ENCODE peak calls at places on chromosomes 7 and 10, in five cellular contexts. C, S, N, J and Z are unnamed samples. For H3K9me3 and H3K4me1, the result is how much of the 10 kb centered on the place peaks cover.

GRCh38 chr10:68471063-68471585 is 649 bp downstream of the DNA2 start:
- DNase-seq in C (no peak), S (peak), N (peak), J (no peak), Z (no peak)

GRCh38 chr7:104960741-104961479 is 53.1 kb upstream of the KMT2E start:
- DNase-seq in C (no peak), S (no peak), N (peak), J (peak), Z (no peak)

GRCh38 chr7:98148607-98149006 is 41.9 kb downstream of the LMTK2 start:
- DNase-seq in C (no peak), S (no peak), N (no peak), J (no peak), Z (no peak)

GRCh38 chr7:49297958-49298357 is 373.6 kb downstream of the CDC14C start:
- DNase-seq in C (no peak), S (no peak), N (peak), J (no peak), Z (no peak)

GRCh38 chr10:132691711-132692153 is 94.2 kb downstream of the NKX6-2 start:
- DNase-seq in C (no peak), S (no peak), N (no peak), J (no peak), Z (no peak)

GRCh38 chr7:33065981-33066380 is 3.4 kb upstream of the NT5C3A start:
- DNase-seq in C (no peak), S (no peak), N (no peak), J (no peak), Z (no peak)

GRCh38 chr10:79159785-79160184 is 91.0 kb downstream of the ZMIZ1 start:
- DNase-seq in C (no peak), S (no peak), N (no peak), J (peak), Z (no peak)

GRCh38 chr10:121994429-121994881 is 5.5 kb downstream of the TACC2 start:
- DNase-seq in C (no peak), S (peak), N (peak), J (peak), Z (peak)

GRCh38 chr7:44743750-44744149 is 4.9 kb upstream of the ZMIZ2 start:
- DNase-seq in C (no peak), S (no peak), N (peak), J (no peak), Z (no peak)

GRCh38 chr7:5699951-5700384 is 81.5 kb downstream of the RNF216 start:
- DNase-seq in C (no peak), S (no peak), N (peak), J (no peak), Z (no peak)

GRCh38 chr7:26630361-26630760 is 234.0 kb downstream of the SKAP2 start:
- DNase-seq in C (no peak), S (no peak), N (no peak), J (no peak), Z (no peak)

GRCh38 chr10:74040200-74041126 is 42.5 kb downstream of the VCL start:
- DNase-seq in C (no peak), S (no peak), N (no peak), J (no peak), Z (no peak)

GRCh38 chr7:14395860-14396259 is 406.4 kb upstream of the ETV1 start:
- DNase-seq in C (no peak), S (peak), N (no peak), J (no peak), Z (no peak)

GRCh38 chr10:70584941-70585544 is 17.5 kb downstream of the PRF1 start:
- DNase-seq in C (no peak), S (no peak), N (no peak), J (no peak), Z (peak)

GRCh38 chr7:39536926-39537325 is 29.3 kb upstream of the YAE1 start:
- DNase-seq in C (no peak), S (no peak), N (no peak), J (no peak), Z (no peak)

GRCh38 chr10:2953495-2953894 is 113.9 kb upstream of the PFKP start:
- DNase-seq in C (no peak), S (no peak), N (peak), J (peak), Z (no peak)

GRCh38 chr10:247480-247879 is 112.2 kb downstream of the ZMYND11 start:
- DNase-seq in C (no peak), S (no peak), N (no peak), J (no peak), Z (no peak)

GRCh38 chr7:27205325-27206280 is 5.7 kb upstream of the HOXA13 start:
- DNase-seq in C (no peak), S (peak), N (no peak), J (peak), Z (no peak)

GRCh38 chr7:110977127-110977776 is 113.7 kb upstream of the LRRN3 start:
- DNase-seq in C (no peak), S (no peak), N (no peak), J (no peak), Z (no peak)

GRCh38 chr10:30897547-30897946 is 134.1 kb downstream of the ZNF438 start:
- DNase-seq in C (no peak), S (no peak), N (no peak), J (no peak), Z (no peak)

GRCh38 chr10:133465950-133466474 is 12.3 kb downstream of the SCART1 start:
- DNase-seq in C (no peak), S (no peak), N (no peak), J (no peak), Z (no peak)

GRCh38 chr10:131211556-131211955 is 100.0 kb downstream of the TCERG1L start:
- DNase-seq in C (no peak), S (no peak), N (no peak), J (no peak), Z (no peak)

GRCh38 chr10:127278001-127278400 is 81.6 kb upstream of the INSYN2A start:
- DNase-seq in C (no peak), S (peak), N (no peak), J (peak), Z (no peak)

GRCh38 chr7:25953859-25954258 is 198.1 kb upstream of the NFE2L3 start:
- DNase-seq in C (no peak), S (no peak), N (no peak), J (no peak), Z (no peak)

GRCh38 chr7:116433246-116433645 is 66.3 kb upstream of the CAV2 start:
- DNase-seq in C (no peak), S (no peak), N (no peak), J (peak), Z (no peak)

GRCh38 chr7:44700322-44700721 is 48.3 kb upstream of the ZMIZ2 start:
- DNase-seq in C (no peak), S (no peak), N (no peak), J (no peak), Z (no peak)

GRCh38 chr7:44289341-44290249 is 35.8 kb downstream of the CAMK2B start:
- DNase-seq in C (no peak), S (no peak), N (no peak), J (no peak), Z (no peak)

GRCh38 chr10:130747359-130747758 is 564.2 kb downstream of the TCERG1L start:
- DNase-seq in C (no peak), S (no peak), N (no peak), J (no peak), Z (no peak)

GRCh38 chr10:32616438-32616837 is 170.5 kb downstream of the CCDC7 start:
- DNase-seq in C (no peak), S (no peak), N (no peak), J (no peak), Z (no peak)

GRCh38 chr10:51077507-51077906 is 3.2 kb downstream of the PRKG1 start:
- DNase-seq in C (no peak), S (peak), N (no peak), J (no peak), Z (no peak)

GRCh38 chr7:2411815-2412586 is 8.6 kb downstream of the CHST12 start:
- DNase-seq in C (no peak), S (no peak), N (no peak), J (no peak), Z (no peak)

GRCh38 chr10:128476845-128477244 is 350.6 kb upstream of the MKI67 start:
- DNase-seq in C (no peak), S (no peak), N (no peak), J (no peak), Z (no peak)

GRCh38 chr10:14459670-14460069 is 128.9 kb upstream of the FRMD4A start:
- DNase-seq in C (no peak), S (no peak), N (peak), J (no peak), Z (no peak)

GRCh38 chr7:157158400-157158799 is 19.7 kb downstream of the UBE3C start:
- DNase-seq in C (no peak), S (no peak), N (peak), J (peak), Z (no peak)

GRCh38 chr7:148434887-148435286 is 155.7 kb upstream of the C7orf33 start:
- DNase-seq in C (no peak), S (no peak), N (no peak), J (no peak), Z (no peak)

GRCh38 chr10:48592346-48592745 is 12.5 kb downstream of the ARHGAP22 start:
- DNase-seq in C (no peak), S (no peak), N (no peak), J (no peak), Z (no peak)

GRCh38 chr10:122780391-122780790 is 65.3 kb downstream of the CUZD1 start:
- DNase-seq in C (no peak), S (peak), N (peak), J (peak), Z (no peak)

GRCh38 chr7:71784180-71784579 is 628.0 kb downstream of the CALN1 start:
- DNase-seq in C (no peak), S (no peak), N (no peak), J (no peak), Z (no peak)

GRCh38 chr10:4197676-4198075 is 412.7 kb upstream of the KLF6 start:
- DNase-seq in C (no peak), S (no peak), N (no peak), J (no peak), Z (no peak)

GRCh38 chr10:100741386-100742066 is 3.9 kb upstream of the PAX2 start:
- DNase-seq in C (no peak), S (no peak), N (no peak), J (no peak), Z (no peak)
- TF ChIP-seq EZH2 in C (no peak), S (no peak), N (no peak), J (peak), Z (no peak)

DNA sequence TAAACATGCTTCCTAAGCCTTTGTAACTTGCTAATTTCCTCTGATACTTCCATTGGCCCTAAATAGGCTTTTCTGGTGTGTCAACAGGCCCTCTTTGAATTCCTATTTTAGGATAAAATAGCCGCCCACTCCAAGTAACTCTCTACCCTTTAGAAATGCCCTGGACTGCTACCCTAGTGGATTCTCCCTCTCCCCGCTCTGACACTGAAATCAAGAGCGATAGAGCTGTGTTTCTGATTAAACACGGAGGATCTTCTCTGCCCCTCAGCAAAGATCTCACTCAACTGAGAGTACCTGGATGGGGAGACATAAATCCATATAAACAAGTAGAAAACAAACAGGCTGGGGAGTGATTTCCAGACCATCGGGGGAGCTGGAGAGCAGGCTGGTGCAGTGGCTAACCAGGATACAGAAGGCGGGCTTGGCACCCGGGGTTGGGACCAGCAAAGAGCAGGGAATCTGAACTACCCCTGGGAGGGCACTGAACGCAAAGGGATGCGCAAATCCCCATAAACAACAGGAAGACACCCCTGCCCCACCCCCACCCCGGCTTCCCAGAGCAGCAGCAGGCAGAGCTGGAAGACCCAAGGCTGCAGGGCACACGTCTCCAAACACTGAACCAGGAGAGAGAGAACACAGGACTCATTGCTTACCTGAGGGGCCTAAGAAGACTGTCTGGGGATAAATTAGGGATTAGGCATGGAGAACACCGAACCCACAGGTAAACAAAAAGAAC is 2.5 kb downstream of the ASB13 start:
- DNase-seq in C (no peak), S (no peak), N (no peak), J (no peak), Z (no peak)
- H3K9me3 ChIP-seq in C (under half), S (under half), N (under half), J (under half), Z (under half)

GRCh38 chr7:134453526-134453925 is 5.4 kb downstream of the AKR1B1 start:
- DNase-seq in C (no peak), S (no peak), N (no peak), J (no peak), Z (no peak)
- H3K4me1 ChIP-seq in C (under half), S (under half), N (under half), J (under half), Z (under half)

DNA sequence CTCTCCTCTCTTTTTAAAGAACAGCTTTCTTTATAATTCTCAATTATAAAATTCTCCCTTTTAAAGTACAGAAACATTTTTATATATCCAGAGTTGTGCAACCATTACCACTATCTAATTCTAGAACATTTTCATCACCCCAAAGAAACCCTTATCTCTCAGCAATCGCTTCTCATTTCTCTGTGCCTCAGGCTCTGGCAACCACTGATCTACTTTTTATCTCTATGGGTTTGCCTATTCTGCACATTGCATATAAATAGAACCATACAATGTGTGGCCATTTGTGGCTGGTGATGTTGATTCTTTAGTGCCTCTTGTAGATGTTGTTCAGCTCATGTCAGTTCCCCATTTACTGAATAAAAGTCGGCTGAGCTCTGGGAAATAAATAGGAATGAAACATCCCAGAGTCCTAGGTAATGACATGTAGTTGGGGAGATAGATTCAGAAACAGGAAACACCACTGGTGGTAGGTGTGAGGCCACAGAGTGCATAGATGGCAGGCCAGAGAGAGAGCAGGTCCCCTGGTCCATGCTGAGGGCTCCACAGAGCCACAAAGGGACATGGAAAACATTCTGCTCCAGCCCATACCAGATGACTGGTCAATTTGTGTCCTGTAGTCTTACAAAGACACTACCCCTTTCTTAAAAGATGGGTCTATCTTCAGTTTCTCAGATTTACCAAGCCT is 126.5 kb downstream of the PLPP4 start:
- DNase-seq in C (no peak), S (no peak), N (no peak), J (no peak), Z (no peak)
- TF ChIP-seq EZH2 in C (no peak), S (no peak), N (no peak), J (no peak), Z (no peak)

DNA sequence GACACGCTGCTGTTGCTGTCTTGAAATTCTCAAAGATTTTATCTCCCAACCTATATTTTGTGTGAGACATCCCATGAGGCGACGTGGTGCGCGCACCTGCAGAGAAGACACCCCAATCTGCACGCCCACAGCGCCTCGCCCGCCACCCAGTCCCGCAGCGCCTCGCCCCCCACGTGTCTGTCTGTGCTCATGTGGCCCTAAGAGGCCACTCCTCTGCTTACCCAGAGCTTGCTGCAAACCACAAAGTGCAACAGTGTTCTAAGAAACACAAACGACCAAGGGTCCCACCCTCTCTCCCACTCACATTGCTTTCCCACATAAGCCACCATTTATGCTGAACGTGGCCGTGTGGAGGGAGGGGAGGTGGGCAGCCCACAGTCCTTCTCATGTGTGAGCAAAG is 287.2 kb downstream of the PTPRN2 start:
- DNase-seq in C (no peak), S (no peak), N (no peak), J (no peak), Z (no peak)
- H3K9me3 ChIP-seq in C (under half), S (under half), N (under half), J (under half), Z (under half)

DNA sequence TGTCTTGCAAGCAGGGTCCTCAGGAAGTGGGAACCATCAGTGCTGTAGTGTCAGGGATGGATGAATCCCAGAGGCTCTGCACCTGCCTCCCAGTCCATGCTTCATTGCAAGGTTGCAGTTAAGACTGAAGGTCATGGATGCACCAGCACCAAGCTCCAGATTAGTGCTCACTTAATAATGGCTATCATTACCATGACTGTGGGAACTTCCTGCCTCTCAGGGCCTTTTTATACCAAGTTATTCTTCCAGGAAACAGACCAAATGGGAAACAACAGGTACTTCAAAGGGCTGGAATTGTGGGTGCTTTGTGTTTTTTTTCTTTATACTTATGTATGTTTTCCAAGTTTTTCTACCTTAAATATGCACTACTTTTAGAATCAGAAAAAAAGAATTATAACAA is 197.7 kb downstream of the CYP26A1 start:
- DNase-seq in C (no peak), S (no peak), N (no peak), J (no peak), Z (no peak)
- H3K4me1 ChIP-seq in C (under half), S (under half), N (under half), J (under half), Z (under half)

GRCh38 chr10:114012650-114013049 is 31.0 kb upstream of the ADRB1 start:
- DNase-seq in C (no peak), S (no peak), N (no peak), J (no peak), Z (no peak)
- TF ChIP-seq EZH2 in C (no peak), S (no peak), N (no peak), J (no peak), Z (no peak)

DNA sequence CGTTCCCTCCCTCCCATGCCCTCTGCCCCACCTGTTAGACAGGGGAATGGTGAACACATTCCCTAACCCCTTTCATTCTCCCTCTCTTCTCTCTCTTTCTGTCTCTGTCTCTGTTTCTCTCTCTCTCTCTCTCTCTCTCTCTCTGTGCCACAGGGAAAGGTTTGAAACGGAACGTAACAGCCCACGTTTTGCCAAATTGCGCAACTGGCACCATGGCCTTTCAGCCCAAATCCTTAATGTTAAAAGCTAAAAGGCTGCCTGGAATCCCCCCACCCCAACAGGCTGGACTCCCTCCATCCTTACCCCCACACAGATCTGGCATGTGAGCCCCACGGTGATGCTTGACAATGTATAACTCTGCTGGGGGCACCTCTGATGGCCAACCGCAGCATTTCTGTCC is 30.8 kb downstream of the LDB3 start:
- DNase-seq in C (no peak), S (no peak), N (no peak), J (no peak), Z (no peak)
- H3K9me3 ChIP-seq in C (under half), S (under half), N (under half), J (under half), Z (under half)